ENCODE peak calls at places on chromosome 12, in four cellular contexts. D, Y, V and S are unnamed samples.

GRCh38 chr12:99767809-99768208 is 120.3 kb downstream of the GARIN6 start:
- DNase-seq in Y (peak; percentile 35), V (peak; percentile 18), D (peak; percentile 7), S (no peak)

GRCh38 chr12:30900351-30900750 is 26.2 kb upstream of the TSPAN11 start:
- DNase-seq in Y (no peak), V (no peak), D (no peak), S (no peak)

GRCh38 chr12:49548822-49549648 is 10.2 kb downstream of the KCNH3 start:
- DNase-seq in Y (peak; percentile 20), V (no peak), D (no peak), S (no peak)

GRCh38 chr12:60052483-60052882 is 456.7 kb downstream of the SLC16A7 start:
- DNase-seq in Y (peak; percentile 82), V (no peak), D (no peak), S (no peak)

GRCh38 chr12:103198499-103198898 is 241.0 kb downstream of the ASCL1 start:
- DNase-seq in V (no peak), D (no peak), Y (no peak), S (no peak)

GRCh38 chr12:132954471-132955048 is 1.5 kb downstream of the ZNF605 start:
- DNase-seq in V (no peak), Y (no peak), D (no peak), S (no peak)

GRCh38 chr12:112738531-112738930 is 53.0 kb upstream of the RPH3A start:
- DNase-seq in V (no peak), Y (no peak), D (no peak), S (no peak)

GRCh38 chr12:44078273-44078672 is 242.4 kb downstream of the TMEM117 start:
- DNase-seq in V (no peak), D (no peak), Y (no peak), S (no peak)

GRCh38 chr12:42960087-42960527 is 370.6 kb upstream of the PRICKLE1 start:
- DNase-seq in Y (peak; percentile 18), V (no peak), D (no peak), S (peak; percentile 4)

GRCh38 chr12:118034429-118035193 is 18.1 kb downstream of the RFC5 start:
- DNase-seq in V (no peak), D (peak; percentile 22), Y (no peak), S (no peak)

GRCh38 chr12:62713190-62713589 is 221.8 kb downstream of the PPM1H start:
- DNase-seq in V (no peak), D (no peak), Y (no peak), S (no peak)

GRCh38 chr12:27549801-27550652 is 26.0 kb downstream of the PPFIBP1 start:
- DNase-seq in V (no peak), D (peak; percentile 47), Y (peak; percentile 99), S (peak; percentile 34)

GRCh38 chr12:81617915-81618314 is 141.2 kb downstream of the PPFIA2 start:
- DNase-seq in D (peak; percentile 84), Y (no peak), V (no peak), S (peak; percentile 38)

GRCh38 chr12:109731231-109731731 is 17.7 kb downstream of the FAM222A start:
- DNase-seq in V (no peak), D (no peak), Y (no peak), S (no peak)

GRCh38 chr12:41531147-41531829 is 343.2 kb downstream of the PDZRN4 start:
- DNase-seq in Y (no peak), D (no peak), V (no peak), S (no peak)

GRCh38 chr12:84128117-84128991 is 784.2 kb downstream of the SLC6A15 start:
- DNase-seq in D (no peak), Y (no peak), V (no peak), S (no peak)

GRCh38 chr12:4027412-4027811 is 154.2 kb upstream of the PARP11 start:
- DNase-seq in D (no peak), V (no peak), Y (no peak), S (no peak)

GRCh38 chr12:15256760-15257159 is 35.5 kb upstream of the RERG start:
- DNase-seq in Y (peak; percentile 93), D (no peak), V (no peak), S (no peak)

GRCh38 chr12:131124487-131125280 is 171.0 kb downstream of the ADGRD1 start:
- DNase-seq in D (no peak), V (no peak), Y (no peak), S (no peak)

GRCh38 chr12:49129332-49130150 is 1.7 kb downstream of the TUBA1B start:
- DNase-seq in Y (no peak), V (no peak), D (no peak), S (no peak)

GRCh38 chr12:123050913-123051312 is 70.4 kb downstream of the ARL6IP4 start:
- DNase-seq in V (no peak), D (no peak), Y (no peak), S (no peak)

GRCh38 chr12:82648510-82648909 is 38.2 kb upstream of the TMTC2 start:
- DNase-seq in Y (no peak), D (no peak), V (no peak), S (no peak)

GRCh38 chr12:39332661-39333175 is 110.2 kb downstream of the KIF21A start:
- DNase-seq in D (no peak), V (no peak), Y (no peak), S (no peak)

GRCh38 chr12:80756875-80757274 is 40.2 kb downstream of the MYF5 start:
- DNase-seq in V (no peak), Y (peak; percentile 27), D (no peak), S (no peak)

GRCh38 chr12:127231366-127231765 is 1035.6 kb upstream of the TMEM132C start:
- DNase-seq in Y (no peak), D (no peak), V (no peak), S (no peak)

GRCh38 chr12:3218150-3218845 is 141.1 kb downstream of the TSPAN9 start:
- DNase-seq in V (peak; percentile 81), D (peak; percentile 98), Y (peak; percentile 90), S (peak; percentile 57)

GRCh38 chr12:124730455-124730932 is 133.2 kb downstream of the SCARB1 start:
- DNase-seq in V (no peak), Y (peak; percentile 52), D (no peak), S (no peak)

GRCh38 chr12:113208041-113208934 is 13.0 kb upstream of the TPCN1 start:
- DNase-seq in D (no peak), Y (no peak), V (no peak), S (no peak)

GRCh38 chr12:14135996-14136395 is 154.6 kb upstream of the GRIN2B start:
- DNase-seq in Y (no peak), V (no peak), D (no peak), S (no peak)

GRCh38 chr12:78249578-78249977 is 418.9 kb downstream of the NAV3 start:
- DNase-seq in Y (no peak), D (peak; percentile 27), V (no peak), S (peak; percentile 37)

GRCh38 chr12:119479121-119479561 is 114.4 kb upstream of the TMEM233 start:
- DNase-seq in D (no peak), Y (no peak), V (no peak), S (no peak)

GRCh38 chr12:45517360-45517759 is 212.1 kb upstream of the ARID2 start:
- DNase-seq in V (no peak), D (no peak), Y (no peak), S (peak; percentile 11)

GRCh38 chr12:6338955-6339761 is 2.7 kb downstream of the TNFRSF1A start:
- DNase-seq in D (no peak), V (no peak), Y (peak; percentile 26), S (no peak)

GRCh38 chr12:28787151-28787550 is 361.9 kb upstream of the FAR2 start:
- DNase-seq in D (no peak), Y (peak; percentile 48), V (no peak), S (no peak)